ENCODE peak calls at places on chromosomes 16 and 17, in nine cellular contexts. One of them, this sample, is unnamed.

GRCh38 chr17:45320349-45320930 is 3.6 kb upstream of the MAP3K14 start:
- DNase-seq in hypothalamus: no peak
- DNase-seq in stimulated activated CD8-positive, alpha-beta memory T cell treated with anti-CD3 and anti-CD28 coated beads, Interleukin-4, amount 100 ng/mL, for 4 hours: no peak
- DNase-seq in head of caudate nucleus: no peak
- DNase-seq in left lobe of liver: no peak
- DNase-seq in kidney: peak
- DNase-seq in glutamatergic neuron: no peak
- DNase-seq in activated CD4-positive, alpha-beta T cell treated with anti-CD3 and anti-CD28 coated beads for 36 hours: no peak
- DNase-seq in progenitor cell of endocrine pancreas: no peak
- DNase-seq in this sample: no peak

GRCh38 chr17:36901506-36901905 is 35.8 kb upstream of the LHX1 start:
- DNase-seq in stimulated activated CD8-positive, alpha-beta memory T cell treated with anti-CD3 and anti-CD28 coated beads, Interleukin-4, amount 100 ng/mL, for 4 hours: no peak
- DNase-seq in progenitor cell of endocrine pancreas: no peak
- DNase-seq in hypothalamus: no peak
- DNase-seq in head of caudate nucleus: no peak
- DNase-seq in activated CD4-positive, alpha-beta T cell treated with anti-CD3 and anti-CD28 coated beads for 36 hours: no peak
- DNase-seq in left lobe of liver: no peak
- DNase-seq in kidney: peak
- DNase-seq in glutamatergic neuron: no peak
- DNase-seq in this sample: no peak

GRCh38 chr17:50196826-50197225 is 4.6 kb downstream of the COL1A1 start:
- DNase-seq in activated CD4-positive, alpha-beta T cell treated with anti-CD3 and anti-CD28 coated beads for 36 hours: no peak
- DNase-seq in kidney: no peak
- DNase-seq in progenitor cell of endocrine pancreas: no peak
- DNase-seq in glutamatergic neuron: no peak
- DNase-seq in head of caudate nucleus: no peak
- DNase-seq in hypothalamus: no peak
- DNase-seq in stimulated activated CD8-positive, alpha-beta memory T cell treated with anti-CD3 and anti-CD28 coated beads, Interleukin-4, amount 100 ng/mL, for 4 hours: no peak
- DNase-seq in left lobe of liver: no peak
- DNase-seq in this sample: no peak

GRCh38 chr16:84738255-84739038 is 38.6 kb downstream of the USP10 start:
- DNase-seq in glutamatergic neuron: peak
- DNase-seq in hypothalamus: no peak
- DNase-seq in stimulated activated CD8-positive, alpha-beta memory T cell treated with anti-CD3 and anti-CD28 coated beads, Interleukin-4, amount 100 ng/mL, for 4 hours: peak
- DNase-seq in progenitor cell of endocrine pancreas: peak
- DNase-seq in head of caudate nucleus: peak
- DNase-seq in left lobe of liver: peak
- DNase-seq in activated CD4-positive, alpha-beta T cell treated with anti-CD3 and anti-CD28 coated beads for 36 hours: peak
- DNase-seq in kidney: peak
- DNase-seq in this sample: no peak

GRCh38 chr16:53372942-53373871 is 61.1 kb upstream of the RBL2 start:
- DNase-seq in kidney: peak
- DNase-seq in progenitor cell of endocrine pancreas: no peak
- DNase-seq in stimulated activated CD8-positive, alpha-beta memory T cell treated with anti-CD3 and anti-CD28 coated beads, Interleukin-4, amount 100 ng/mL, for 4 hours: peak
- DNase-seq in head of caudate nucleus: no peak
- DNase-seq in hypothalamus: no peak
- DNase-seq in glutamatergic neuron: peak
- DNase-seq in activated CD4-positive, alpha-beta T cell treated with anti-CD3 and anti-CD28 coated beads for 36 hours: peak
- DNase-seq in left lobe of liver: peak
- DNase-seq in this sample: no peak

GRCh38 chr17:63772801-63773271 is 561 bp downstream of the CCDC47 start:
- DNase-seq in stimulated activated CD8-positive, alpha-beta memory T cell treated with anti-CD3 and anti-CD28 coated beads, Interleukin-4, amount 100 ng/mL, for 4 hours: no peak
- DNase-seq in left lobe of liver: no peak
- DNase-seq in glutamatergic neuron: no peak
- DNase-seq in kidney: no peak
- DNase-seq in hypothalamus: no peak
- DNase-seq in head of caudate nucleus: no peak
- DNase-seq in activated CD4-positive, alpha-beta T cell treated with anti-CD3 and anti-CD28 coated beads for 36 hours: no peak
- DNase-seq in progenitor cell of endocrine pancreas: no peak
- DNase-seq in this sample: no peak

GRCh38 chr17:79353548-79353947 is 257.3 kb downstream of the RBFOX3 start:
- DNase-seq in glutamatergic neuron: no peak
- DNase-seq in left lobe of liver: no peak
- DNase-seq in progenitor cell of endocrine pancreas: no peak
- DNase-seq in activated CD4-positive, alpha-beta T cell treated with anti-CD3 and anti-CD28 coated beads for 36 hours: no peak
- DNase-seq in hypothalamus: no peak
- DNase-seq in kidney: peak
- DNase-seq in head of caudate nucleus: no peak
- DNase-seq in stimulated activated CD8-positive, alpha-beta memory T cell treated with anti-CD3 and anti-CD28 coated beads, Interleukin-4, amount 100 ng/mL, for 4 hours: no peak
- DNase-seq in this sample: no peak

GRCh38 chr17:12537436-12537835 is 128.3 kb upstream of the MYOCD start:
- DNase-seq in activated CD4-positive, alpha-beta T cell treated with anti-CD3 and anti-CD28 coated beads for 36 hours: no peak
- DNase-seq in hypothalamus: no peak
- DNase-seq in progenitor cell of endocrine pancreas: no peak
- DNase-seq in left lobe of liver: no peak
- DNase-seq in glutamatergic neuron: no peak
- DNase-seq in kidney: no peak
- DNase-seq in head of caudate nucleus: no peak
- DNase-seq in stimulated activated CD8-positive, alpha-beta memory T cell treated with anti-CD3 and anti-CD28 coated beads, Interleukin-4, amount 100 ng/mL, for 4 hours: no peak
- DNase-seq in this sample: no peak

GRCh38 chr17:79627766-79628690 is 17.2 kb upstream of the RBFOX3 start:
- DNase-seq in kidney: peak
- DNase-seq in stimulated activated CD8-positive, alpha-beta memory T cell treated with anti-CD3 and anti-CD28 coated beads, Interleukin-4, amount 100 ng/mL, for 4 hours: no peak
- DNase-seq in activated CD4-positive, alpha-beta T cell treated with anti-CD3 and anti-CD28 coated beads for 36 hours: no peak
- DNase-seq in head of caudate nucleus: peak
- DNase-seq in glutamatergic neuron: no peak
- DNase-seq in left lobe of liver: peak
- DNase-seq in hypothalamus: no peak
- DNase-seq in progenitor cell of endocrine pancreas: peak
- DNase-seq in this sample: no peak

GRCh38 chr17:55163408-55163807 is 101.4 kb upstream of the HLF start:
- DNase-seq in kidney: no peak
- DNase-seq in stimulated activated CD8-positive, alpha-beta memory T cell treated with anti-CD3 and anti-CD28 coated beads, Interleukin-4, amount 100 ng/mL, for 4 hours: no peak
- DNase-seq in head of caudate nucleus: no peak
- DNase-seq in glutamatergic neuron: no peak
- DNase-seq in left lobe of liver: no peak
- DNase-seq in hypothalamus: no peak
- DNase-seq in progenitor cell of endocrine pancreas: no peak
- DNase-seq in activated CD4-positive, alpha-beta T cell treated with anti-CD3 and anti-CD28 coated beads for 36 hours: no peak
- DNase-seq in this sample: no peak

GRCh38 chr17:1724869-1725641 is 551 bp downstream of the WDR81 start:
- DNase-seq in activated CD4-positive, alpha-beta T cell treated with anti-CD3 and anti-CD28 coated beads for 36 hours: no peak
- DNase-seq in glutamatergic neuron: peak
- DNase-seq in stimulated activated CD8-positive, alpha-beta memory T cell treated with anti-CD3 and anti-CD28 coated beads, Interleukin-4, amount 100 ng/mL, for 4 hours: no peak
- DNase-seq in kidney: peak
- DNase-seq in head of caudate nucleus: no peak
- DNase-seq in hypothalamus: no peak
- DNase-seq in progenitor cell of endocrine pancreas: no peak
- DNase-seq in left lobe of liver: peak
- DNase-seq in this sample: no peak

GRCh38 chr17:47404006-47404405 is 80.3 kb downstream of the EFCAB13 start:
- DNase-seq in progenitor cell of endocrine pancreas: no peak
- DNase-seq in head of caudate nucleus: no peak
- DNase-seq in glutamatergic neuron: no peak
- DNase-seq in stimulated activated CD8-positive, alpha-beta memory T cell treated with anti-CD3 and anti-CD28 coated beads, Interleukin-4, amount 100 ng/mL, for 4 hours: no peak
- DNase-seq in activated CD4-positive, alpha-beta T cell treated with anti-CD3 and anti-CD28 coated beads for 36 hours: no peak
- DNase-seq in left lobe of liver: no peak
- DNase-seq in kidney: no peak
- DNase-seq in hypothalamus: no peak
- DNase-seq in this sample: no peak

GRCh38 chr16:27432600-27432957 is 30.6 kb downstream of the IL21R start:
- DNase-seq in left lobe of liver: no peak
- DNase-seq in progenitor cell of endocrine pancreas: peak
- DNase-seq in glutamatergic neuron: no peak
- DNase-seq in activated CD4-positive, alpha-beta T cell treated with anti-CD3 and anti-CD28 coated beads for 36 hours: peak
- DNase-seq in stimulated activated CD8-positive, alpha-beta memory T cell treated with anti-CD3 and anti-CD28 coated beads, Interleukin-4, amount 100 ng/mL, for 4 hours: no peak
- DNase-seq in kidney: no peak
- DNase-seq in hypothalamus: no peak
- DNase-seq in head of caudate nucleus: no peak
- DNase-seq in this sample: no peak

GRCh38 chr16:58620396-58620795 is 9.2 kb downstream of the CNOT1 start:
- DNase-seq in hypothalamus: no peak
- DNase-seq in kidney: no peak
- DNase-seq in left lobe of liver: no peak
- DNase-seq in activated CD4-positive, alpha-beta T cell treated with anti-CD3 and anti-CD28 coated beads for 36 hours: no peak
- DNase-seq in head of caudate nucleus: no peak
- DNase-seq in glutamatergic neuron: no peak
- DNase-seq in progenitor cell of endocrine pancreas: no peak
- DNase-seq in stimulated activated CD8-positive, alpha-beta memory T cell treated with anti-CD3 and anti-CD28 coated beads, Interleukin-4, amount 100 ng/mL, for 4 hours: no peak
- DNase-seq in this sample: no peak

GRCh38 chr17:37340804-37341203 is 35.0 kb upstream of the C17orf78 start:
- DNase-seq in hypothalamus: no peak
- DNase-seq in glutamatergic neuron: no peak
- DNase-seq in activated CD4-positive, alpha-beta T cell treated with anti-CD3 and anti-CD28 coated beads for 36 hours: no peak
- DNase-seq in progenitor cell of endocrine pancreas: no peak
- DNase-seq in head of caudate nucleus: no peak
- DNase-seq in stimulated activated CD8-positive, alpha-beta memory T cell treated with anti-CD3 and anti-CD28 coated beads, Interleukin-4, amount 100 ng/mL, for 4 hours: no peak
- DNase-seq in kidney: no peak
- DNase-seq in left lobe of liver: no peak
- DNase-seq in this sample: no peak

GRCh38 chr17:17363638-17364337 is 60.6 kb downstream of the NT5M start:
- DNase-seq in hypothalamus: no peak
- DNase-seq in kidney: peak
- DNase-seq in left lobe of liver: no peak
- DNase-seq in glutamatergic neuron: peak
- DNase-seq in progenitor cell of endocrine pancreas: no peak
- DNase-seq in head of caudate nucleus: no peak
- DNase-seq in activated CD4-positive, alpha-beta T cell treated with anti-CD3 and anti-CD28 coated beads for 36 hours: no peak
- DNase-seq in stimulated activated CD8-positive, alpha-beta memory T cell treated with anti-CD3 and anti-CD28 coated beads, Interleukin-4, amount 100 ng/mL, for 4 hours: no peak
- DNase-seq in this sample: no peak

GRCh38 chr17:48283390-48283789 is 146.6 kb downstream of the SKAP1 start:
- DNase-seq in stimulated activated CD8-positive, alpha-beta memory T cell treated with anti-CD3 and anti-CD28 coated beads, Interleukin-4, amount 100 ng/mL, for 4 hours: no peak
- DNase-seq in hypothalamus: no peak
- DNase-seq in glutamatergic neuron: no peak
- DNase-seq in left lobe of liver: no peak
- DNase-seq in kidney: no peak
- DNase-seq in progenitor cell of endocrine pancreas: no peak
- DNase-seq in activated CD4-positive, alpha-beta T cell treated with anti-CD3 and anti-CD28 coated beads for 36 hours: no peak
- DNase-seq in head of caudate nucleus: no peak
- DNase-seq in this sample: no peak

GRCh38 chr17:33012522-33013033 is 20.9 kb downstream of the SPACA3 start:
- DNase-seq in left lobe of liver: no peak
- DNase-seq in stimulated activated CD8-positive, alpha-beta memory T cell treated with anti-CD3 and anti-CD28 coated beads, Interleukin-4, amount 100 ng/mL, for 4 hours: no peak
- DNase-seq in head of caudate nucleus: no peak
- DNase-seq in kidney: no peak
- DNase-seq in activated CD4-positive, alpha-beta T cell treated with anti-CD3 and anti-CD28 coated beads for 36 hours: no peak
- DNase-seq in progenitor cell of endocrine pancreas: no peak
- DNase-seq in glutamatergic neuron: no peak
- DNase-seq in hypothalamus: no peak
- DNase-seq in this sample: no peak

GRCh38 chr17:56309897-56310296 is 156.6 kb downstream of the ANKFN1 start:
- DNase-seq in glutamatergic neuron: no peak
- DNase-seq in kidney: no peak
- DNase-seq in progenitor cell of endocrine pancreas: no peak
- DNase-seq in head of caudate nucleus: no peak
- DNase-seq in hypothalamus: no peak
- DNase-seq in stimulated activated CD8-positive, alpha-beta memory T cell treated with anti-CD3 and anti-CD28 coated beads, Interleukin-4, amount 100 ng/mL, for 4 hours: no peak
- DNase-seq in left lobe of liver: no peak
- DNase-seq in activated CD4-positive, alpha-beta T cell treated with anti-CD3 and anti-CD28 coated beads for 36 hours: no peak
- DNase-seq in this sample: no peak

GRCh38 chr17:42329025-42329976 is 41.0 kb downstream of the STAT5A start:
- DNase-seq in head of caudate nucleus: peak
- DNase-seq in left lobe of liver: no peak
- DNase-seq in kidney: no peak
- DNase-seq in stimulated activated CD8-positive, alpha-beta memory T cell treated with anti-CD3 and anti-CD28 coated beads, Interleukin-4, amount 100 ng/mL, for 4 hours: no peak
- DNase-seq in glutamatergic neuron: no peak
- DNase-seq in activated CD4-positive, alpha-beta T cell treated with anti-CD3 and anti-CD28 coated beads for 36 hours: no peak
- DNase-seq in progenitor cell of endocrine pancreas: no peak
- DNase-seq in hypothalamus: no peak
- DNase-seq in this sample: no peak

GRCh38 chr17:77604301-77605031 is 354.0 kb upstream of the TNRC6C start:
- DNase-seq in head of caudate nucleus: no peak
- DNase-seq in stimulated activated CD8-positive, alpha-beta memory T cell treated with anti-CD3 and anti-CD28 coated beads, Interleukin-4, amount 100 ng/mL, for 4 hours: no peak
- DNase-seq in progenitor cell of endocrine pancreas: no peak
- DNase-seq in left lobe of liver: peak
- DNase-seq in glutamatergic neuron: no peak
- DNase-seq in activated CD4-positive, alpha-beta T cell treated with anti-CD3 and anti-CD28 coated beads for 36 hours: no peak
- DNase-seq in kidney: no peak
- DNase-seq in hypothalamus: no peak
- DNase-seq in this sample: no peak

GRCh38 chr16:58266336-58266735 is 28.5 kb downstream of the PRSS54 start:
- DNase-seq in activated CD4-positive, alpha-beta T cell treated with anti-CD3 and anti-CD28 coated beads for 36 hours: no peak
- DNase-seq in progenitor cell of endocrine pancreas: no peak
- DNase-seq in hypothalamus: no peak
- DNase-seq in glutamatergic neuron: no peak
- DNase-seq in left lobe of liver: no peak
- DNase-seq in kidney: no peak
- DNase-seq in head of caudate nucleus: no peak
- DNase-seq in stimulated activated CD8-positive, alpha-beta memory T cell treated with anti-CD3 and anti-CD28 coated beads, Interleukin-4, amount 100 ng/mL, for 4 hours: no peak
- DNase-seq in this sample: no peak

GRCh38 chr16:83351846-83352245 is 455.9 kb upstream of the HSBP1 start:
- DNase-seq in head of caudate nucleus: no peak
- DNase-seq in stimulated activated CD8-positive, alpha-beta memory T cell treated with anti-CD3 and anti-CD28 coated beads, Interleukin-4, amount 100 ng/mL, for 4 hours: no peak
- DNase-seq in progenitor cell of endocrine pancreas: no peak
- DNase-seq in left lobe of liver: no peak
- DNase-seq in hypothalamus: no peak
- DNase-seq in activated CD4-positive, alpha-beta T cell treated with anti-CD3 and anti-CD28 coated beads for 36 hours: no peak
- DNase-seq in glutamatergic neuron: no peak
- DNase-seq in kidney: no peak
- DNase-seq in this sample: no peak

GRCh38 chr17:43994272-43995149 is 9.9 kb upstream of the NAGS start:
- DNase-seq in activated CD4-positive, alpha-beta T cell treated with anti-CD3 and anti-CD28 coated beads for 36 hours: peak
- DNase-seq in hypothalamus: no peak
- DNase-seq in left lobe of liver: peak
- DNase-seq in head of caudate nucleus: peak
- DNase-seq in kidney: peak
- DNase-seq in progenitor cell of endocrine pancreas: peak
- DNase-seq in glutamatergic neuron: peak
- DNase-seq in stimulated activated CD8-positive, alpha-beta memory T cell treated with anti-CD3 and anti-CD28 coated beads, Interleukin-4, amount 100 ng/mL, for 4 hours: no peak
- DNase-seq in this sample: no peak

GRCh38 chr17:39402279-39402889 is 958 bp upstream of the FBXL20 start:
- DNase-seq in left lobe of liver: peak
- DNase-seq in glutamatergic neuron: peak
- DNase-seq in progenitor cell of endocrine pancreas: peak
- DNase-seq in head of caudate nucleus: peak
- DNase-seq in kidney: peak
- DNase-seq in stimulated activated CD8-positive, alpha-beta memory T cell treated with anti-CD3 and anti-CD28 coated beads, Interleukin-4, amount 100 ng/mL, for 4 hours: peak
- DNase-seq in activated CD4-positive, alpha-beta T cell treated with anti-CD3 and anti-CD28 coated beads for 36 hours: peak
- DNase-seq in hypothalamus: peak
- DNase-seq in this sample: peak

GRCh38 chr17:27475981-27476895 is 20.0 kb downstream of the KSR1 start:
- DNase-seq in left lobe of liver: no peak
- DNase-seq in kidney: no peak
- DNase-seq in stimulated activated CD8-positive, alpha-beta memory T cell treated with anti-CD3 and anti-CD28 coated beads, Interleukin-4, amount 100 ng/mL, for 4 hours: no peak
- DNase-seq in progenitor cell of endocrine pancreas: no peak
- DNase-seq in hypothalamus: no peak
- DNase-seq in glutamatergic neuron: no peak
- DNase-seq in head of caudate nucleus: no peak
- DNase-seq in activated CD4-positive, alpha-beta T cell treated with anti-CD3 and anti-CD28 coated beads for 36 hours: no peak
- DNase-seq in this sample: no peak

GRCh38 chr17:31416503-31416923 is 25.0 kb downstream of the RAB11FIP4 start:
- DNase-seq in stimulated activated CD8-positive, alpha-beta memory T cell treated with anti-CD3 and anti-CD28 coated beads, Interleukin-4, amount 100 ng/mL, for 4 hours: no peak
- DNase-seq in kidney: peak
- DNase-seq in left lobe of liver: no peak
- DNase-seq in glutamatergic neuron: peak
- DNase-seq in progenitor cell of endocrine pancreas: no peak
- DNase-seq in activated CD4-positive, alpha-beta T cell treated with anti-CD3 and anti-CD28 coated beads for 36 hours: no peak
- DNase-seq in hypothalamus: peak
- DNase-seq in head of caudate nucleus: peak
- DNase-seq in this sample: no peak

GRCh38 chr16:20868890-20869289 is 31.3 kb downstream of the DCUN1D3 start:
- DNase-seq in hypothalamus: peak
- DNase-seq in progenitor cell of endocrine pancreas: no peak
- DNase-seq in kidney: peak
- DNase-seq in head of caudate nucleus: peak
- DNase-seq in left lobe of liver: peak
- DNase-seq in stimulated activated CD8-positive, alpha-beta memory T cell treated with anti-CD3 and anti-CD28 coated beads, Interleukin-4, amount 100 ng/mL, for 4 hours: no peak
- DNase-seq in activated CD4-positive, alpha-beta T cell treated with anti-CD3 and anti-CD28 coated beads for 36 hours: no peak
- DNase-seq in glutamatergic neuron: peak
- DNase-seq in this sample: no peak

GRCh38 chr17:41340496-41340895 is 10.1 kb downstream of the KRT33A start:
- DNase-seq in stimulated activated CD8-positive, alpha-beta memory T cell treated with anti-CD3 and anti-CD28 coated beads, Interleukin-4, amount 100 ng/mL, for 4 hours: no peak
- DNase-seq in progenitor cell of endocrine pancreas: no peak
- DNase-seq in glutamatergic neuron: no peak
- DNase-seq in activated CD4-positive, alpha-beta T cell treated with anti-CD3 and anti-CD28 coated beads for 36 hours: no peak
- DNase-seq in hypothalamus: no peak
- DNase-seq in kidney: no peak
- DNase-seq in left lobe of liver: no peak
- DNase-seq in head of caudate nucleus: no peak
- DNase-seq in this sample: no peak

GRCh38 chr16:1746693-1747195 is 24.6 kb downstream of the NME3 start:
- DNase-seq in glutamatergic neuron: no peak
- DNase-seq in left lobe of liver: no peak
- DNase-seq in activated CD4-positive, alpha-beta T cell treated with anti-CD3 and anti-CD28 coated beads for 36 hours: no peak
- DNase-seq in head of caudate nucleus: no peak
- DNase-seq in progenitor cell of endocrine pancreas: no peak
- DNase-seq in kidney: no peak
- DNase-seq in stimulated activated CD8-positive, alpha-beta memory T cell treated with anti-CD3 and anti-CD28 coated beads, Interleukin-4, amount 100 ng/mL, for 4 hours: no peak
- DNase-seq in hypothalamus: no peak
- DNase-seq in this sample: no peak

GRCh38 chr17:43759836-43760235 is 1.2 kb upstream of the SOST start:
- DNase-seq in left lobe of liver: no peak
- DNase-seq in kidney: no peak
- DNase-seq in hypothalamus: no peak
- DNase-seq in head of caudate nucleus: no peak
- DNase-seq in progenitor cell of endocrine pancreas: no peak
- DNase-seq in glutamatergic neuron: no peak
- DNase-seq in activated CD4-positive, alpha-beta T cell treated with anti-CD3 and anti-CD28 coated beads for 36 hours: no peak
- DNase-seq in stimulated activated CD8-positive, alpha-beta memory T cell treated with anti-CD3 and anti-CD28 coated beads, Interleukin-4, amount 100 ng/mL, for 4 hours: no peak
- DNase-seq in this sample: no peak

This sample was measured in NCI-H446 treated with DMSO at 0.1 percent for 48 hours.